ENCODE peak calls at places on chromosomes 16 and 17, in five cellular contexts. F is iPS DF 19.7, Q is adipocyte, Y is astrocyte of the spinal cord, V is NCI-H1092 treated with DMSO at 0.1 percent for 48 hours. L is an unnamed sample.

GRCh38 chr16:81511371-81511770 is 66.8 kb downstream of the CMIP start:
- DNase-seq in F (no peak), Q (peak), Y (peak), V (no peak), L (no peak)

GRCh38 chr17:79624658-79625478 is 14.0 kb upstream of the RBFOX3 start:
- DNase-seq in F (no peak), Q (no peak), Y (no peak), V (no peak), L (no peak)

GRCh38 chr16:66551788-66552287 is 538 bp upstream of the CKLF start:
- DNase-seq in F (no peak), Q (no peak), Y (no peak), V (no peak), L (no peak)

GRCh38 chr16:57044931-57045693 is 47.3 kb upstream of the CPNE2 start:
- DNase-seq in F (no peak), Q (no peak), Y (no peak), V (no peak), L (no peak)

GRCh38 chr16:57279780-57280638 is 4.5 kb downstream of the PLLP start:
- DNase-seq in F (no peak), Q (no peak), Y (no peak), V (no peak), L (no peak)

GRCh38 chr17:263773-264172 is 82.3 kb upstream of the DOC2B start:
- DNase-seq in F (no peak), Q (no peak), Y (no peak), V (no peak), L (no peak)

GRCh38 chr17:80371196-80371595 is 43.8 kb upstream of the ENDOV start:
- DNase-seq in F (no peak), Q (no peak), Y (no peak), V (no peak), L (no peak)

GRCh38 chr16:75250089-75250808 is 1.2 kb downstream of the BCAR1 start:
- DNase-seq in F (no peak), Q (peak), Y (peak), V (no peak), L (no peak)

GRCh38 chr16:13645525-13645924 is 274.4 kb upstream of the ERCC4 start:
- DNase-seq in F (no peak), Q (no peak), Y (no peak), V (no peak), L (no peak)

GRCh38 chr16:5444181-5444580 is 346.6 kb upstream of the EEF2KMT start:
- DNase-seq in F (no peak), Q (no peak), Y (no peak), V (no peak), L (no peak)

GRCh38 chr16:66454751-66455150 is 27.7 kb downstream of the BEAN1 start:
- DNase-seq in F (no peak), Q (no peak), Y (no peak), V (no peak), L (no peak)

GRCh38 chr16:24116371-24116770 is 139.8 kb upstream of the CACNG3 start:
- DNase-seq in F (no peak), Q (no peak), Y (no peak), V (no peak), L (no peak)

GRCh38 chr16:81967358-81967757 is 43.9 kb downstream of the SDR42E1 start:
- DNase-seq in F (no peak), Q (no peak), Y (no peak), V (no peak), L (no peak)

GRCh38 chr17:74239169-74239568 is 25.8 kb downstream of the TTYH2 start:
- DNase-seq in F (no peak), Q (no peak), Y (no peak), V (no peak), L (no peak)

GRCh38 chr16:72876981-72877373 is 171.0 kb downstream of the ZFHX3 start:
- DNase-seq in F (no peak), Q (peak), Y (peak), V (no peak), L (no peak)

GRCh38 chr17:66775881-66776400 is 59.0 kb upstream of the CACNG5 start:
- DNase-seq in F (no peak), Q (no peak), Y (no peak), V (no peak), L (no peak)

GRCh38 chr17:30600830-30601494 is 123.8 kb downstream of the GOSR1 start:
- DNase-seq in F (no peak), Q (peak), Y (peak), V (no peak), L (peak)

GRCh38 chr17:63998721-63999679 is 849 bp downstream of the PRR29 start:
- DNase-seq in F (no peak), Q (no peak), Y (no peak), V (no peak), L (no peak)

GRCh38 chr17:77498056-77498785 is 357.5 kb downstream of the SEC14L1 start:
- DNase-seq in F (no peak), Q (no peak), Y (no peak), V (no peak), L (no peak)

GRCh38 chr16:3740934-3741333 is 23.6 kb upstream of the TRAP1 start:
- DNase-seq in F (no peak), Q (no peak), Y (no peak), V (no peak), L (no peak)

GRCh38 chr17:76498886-76499667 is 2.1 kb downstream of the RHBDF2 start:
- DNase-seq in F (no peak), Q (no peak), Y (no peak), V (no peak), L (no peak)

GRCh38 chr16:68756250-68757051 is 19.4 kb downstream of the CDH1 start:
- DNase-seq in F (no peak), Q (no peak), Y (no peak), V (peak), L (peak)

GRCh38 chr16:30353438-30354129 is 1.5 kb downstream of the CD2BP2 start:
- DNase-seq in F (no peak), Q (no peak), Y (no peak), V (no peak), L (no peak)